ENCODE peak calls at places on chromosome 22, in six cellular contexts. T is brain microvascular endothelial cell; R is iPS DF 6.9; F is psoas muscle; E is myocyte; D is activated CD4-positive, alpha-beta T cell treated with anti-CD3 and anti-CD28 coated beads, Interleukin-2, amount 50 U/mL, for 48 hours. Q is an unnamed sample.

GRCh38 chr22:30216710-30217109 is 29.8 kb downstream of the LIF start:
- DNase-seq in T (no peak), R (no peak), F (no peak), E (no peak), D (no peak), Q (no peak)

GRCh38 chr22:29096736-29097669 is 24.2 kb downstream of the KREMEN1 start:
- DNase-seq in T (no peak), R (no peak), F (no peak), E (no peak), D (no peak), Q (no peak)

GRCh38 chr22:37368058-37368457 is 59.2 kb downstream of the ELFN2 start:
- DNase-seq in T (no peak), R (no peak), F (no peak), E (no peak), D (no peak), Q (no peak)

GRCh38 chr22:46969491-46969890 is 207.0 kb downstream of the TBC1D22A start:
- DNase-seq in T (no peak), R (no peak), F (no peak), E (no peak), D (peak; percentile 79), Q (no peak)

GRCh38 chr22:37331811-37332536 is 49.7 kb downstream of the CYTH4 start:
- DNase-seq in T (no peak), R (no peak), F (no peak), E (no peak), D (no peak), Q (no peak)

GRCh38 chr22:37806409-37807338 is 1.1 kb upstream of the GCAT start:
- DNase-seq in T (no peak), R (no peak), F (no peak), E (peak; percentile 26), D (peak; percentile 28), Q (no peak)

GRCh38 chr22:47304191-47304831 is 541.9 kb downstream of the TBC1D22A start:
- DNase-seq in T (no peak), R (no peak), F (no peak), E (no peak), D (no peak), Q (no peak)

GRCh38 chr22:48905206-48905975 is 922.3 kb downstream of the BRD1 start:
- DNase-seq in T (no peak), R (no peak), F (no peak), E (no peak), D (no peak), Q (no peak)

GRCh38 chr22:28132466-28132865 is 213.4 kb upstream of the PITPNB start:
- DNase-seq in T (no peak), R (no peak), F (no peak), E (no peak), D (no peak), Q (peak; percentile 26)

GRCh38 chr22:30649430-30650007 is 13.9 kb downstream of the SLC35E4 start:
- DNase-seq in T (peak; percentile 63), R (no peak), F (peak; percentile 62), E (peak; percentile 70), D (peak; percentile 93), Q (no peak)

GRCh38 chr22:50620861-50621490 is 7.0 kb downstream of the ARSA start:
- DNase-seq in T (no peak), R (no peak), F (no peak), E (no peak), D (peak; percentile 67), Q (no peak)

GRCh38 chr22:44456661-44457412 is 41.2 kb downstream of the RTL6 start:
- DNase-seq in T (no peak), R (no peak), F (no peak), E (no peak), D (no peak), Q (no peak)

GRCh38 chr22:36134167-36134566 is 26.4 kb downstream of the APOL3 start:
- DNase-seq in T (no peak), R (no peak), F (no peak), E (no peak), D (peak; percentile 16), Q (no peak)

GRCh38 chr22:43412808-43413785 is 1.3 kb downstream of the MPPED1 start:
- DNase-seq in T (no peak), R (no peak), F (no peak), E (no peak), D (no peak), Q (no peak)

GRCh38 chr22:25838960-25839741 is 97.2 kb downstream of the MYO18B start:
- DNase-seq in T (no peak), R (no peak), F (no peak), E (no peak), D (no peak), Q (no peak)